ENCODE peak calls at places on chromosomes 11 and 22, in seven cellular contexts. A, P, V, I, Y, X and Z are unnamed samples.
A peak's percentile ranks its signal among the peaks of the same experiment; 100 is the strongest.

GRCh38 chr11:103043826-103044688 is 47.9 kb downstream of the DCUN1D5 start:
- DNase-seq in Y (no peak), X (no peak), V (no peak), A (no peak), P (no peak), I (no peak), Z (no peak)

GRCh38 chr11:69539416-69540117 is 58.1 kb downstream of the LINC01488 start:
- DNase-seq in I (no peak), Y (peak; percentile 74), V (peak; percentile 70), X (no peak), A (no peak), P (no peak), Z (peak; percentile 77)

GRCh38 chr22:16601437-16602223 is 9.0 kb upstream of the CCT8L2 start:
- DNase-seq in I (no peak), P (no peak), V (no peak), X (no peak), A (no peak), Y (no peak), Z (no peak)

GRCh38 chr11:17604201-17604912 is 57.3 kb downstream of the OTOG start:
- DNase-seq in X (no peak), Y (no peak), I (no peak), P (no peak), V (no peak), A (no peak), Z (no peak)

GRCh38 chr11:97963528-97964331 is 1057.0 kb upstream of the CNTN5 start:
- DNase-seq in A (no peak), P (no peak), V (no peak), I (no peak), X (no peak), Y (no peak), Z (no peak)

GRCh38 chr11:69308531-69308930 is 14.6 kb downstream of the MYEOV start:
- DNase-seq in A (no peak), X (no peak), P (no peak), V (peak; percentile 34), Y (peak; percentile 63), I (no peak), Z (peak; percentile 59)

GRCh38 chr11:84817998-84818397 is 809.1 kb downstream of the DLG2 start:
- DNase-seq in P (no peak), Y (no peak), X (no peak), V (no peak), A (no peak), I (peak; percentile 72), Z (no peak)

GRCh38 chr11:86101493-86101892 is 32.6 kb upstream of the PICALM start:
- DNase-seq in I (peak; percentile 48), X (no peak), A (no peak), P (no peak), V (no peak), Y (no peak), Z (no peak)

GRCh38 chr11:117044287-117045035 is 53.8 kb downstream of the SIK3 start:
- DNase-seq in I (peak; percentile 35), X (no peak), Y (no peak), P (no peak), V (no peak), A (no peak), Z (no peak)

GRCh38 chr11:95915051-95915450 is 8.9 kb downstream of the MTMR2 start:
- DNase-seq in Y (no peak), P (no peak), I (no peak), A (no peak), X (no peak), V (no peak), Z (no peak)

GRCh38 chr11:18312663-18313420 is 9.1 kb downstream of the HPS5 start:
- DNase-seq in P (no peak), Y (no peak), X (no peak), V (no peak), I (peak; percentile 72), A (no peak), Z (no peak)

GRCh38 chr11:17560281-17561110 is 13.4 kb downstream of the OTOG start:
- DNase-seq in I (no peak), X (no peak), V (peak; percentile 34), Y (peak; percentile 66), A (no peak), P (no peak), Z (no peak)

GRCh38 chr22:35442471-35442870 is 42.5 kb downstream of the MCM5 start:
- DNase-seq in A (no peak), X (no peak), V (no peak), Y (no peak), P (no peak), I (no peak), Z (no peak)

GRCh38 chr11:122187373-122188165 is 71.6 kb upstream of the BLID start:
- DNase-seq in P (no peak), X (no peak), A (no peak), Y (no peak), I (no peak), V (no peak), Z (no peak)

GRCh38 chr11:46696212-46696558 is 4.2 kb downstream of the ARHGAP1 start:
- DNase-seq in V (no peak), I (no peak), Y (peak; percentile 83), X (no peak), A (no peak), P (no peak), Z (no peak)

GRCh38 chr11:44066732-44067131 is 662 bp downstream of the ACCS start:
- DNase-seq in V (peak; percentile 66), X (no peak), I (peak; percentile 49), Y (no peak), P (no peak), A (peak; percentile 86), Z (no peak)

GRCh38 chr11:19727246-19727645 is 14.6 kb downstream of the NAV2 start:
- DNase-seq in X (no peak), Y (no peak), I (no peak), V (no peak), A (no peak), P (no peak), Z (no peak)

GRCh38 chr11:299081-299891 is at the start of gene IFITM5:
- DNase-seq in X (no peak), V (peak; percentile 64), I (no peak), P (no peak), A (no peak), Y (no peak), Z (peak; percentile 75)

GRCh38 chr22:41382098-41382578 is 396 bp downstream of the TEF start:
- DNase-seq in V (peak; percentile 91), P (peak; percentile 83), A (peak; percentile 25), I (no peak), Y (peak; percentile 84), X (peak; percentile 63), Z (no peak)

GRCh38 chr11:96155627-96156378 is 187.2 kb downstream of the MAML2 start:
- DNase-seq in X (no peak), Y (peak; percentile 86), I (peak; percentile 95), P (no peak), V (peak; percentile 91), A (peak; percentile 32), Z (peak; percentile 95)

GRCh38 chr22:22955866-22956535 is 68.4 kb downstream of the IGLL5 start:
- DNase-seq in X (peak; percentile 54), V (peak; percentile 79), Y (peak; percentile 73), I (peak; percentile 2), P (peak; percentile 73), A (peak; percentile 73), Z (no peak)

GRCh38 chr11:6418199-6418957 is 516 bp downstream of the APBB1 start:
- DNase-seq in P (peak; percentile 56), Y (no peak), I (no peak), A (no peak), X (no peak), V (no peak), Z (no peak)